ENCODE peak calls at places on chromosome 11, in nine cellular contexts. Z, G, E, L, U, X, A, N and S are unnamed samples.

GRCh38 chr11:67357831-67358555 is 4.6 kb upstream of the POLD4 start:
- DNase-seq in Z (no peak), G (no peak), E (peak; percentile 71), L (no peak), U (no peak), X (no peak), A (no peak), N (peak; percentile 19), S (peak; percentile 10)

GRCh38 chr11:65489061-65489705 is 9.7 kb upstream of the MALAT1 start:
- DNase-seq in Z (peak; percentile 72), G (peak; percentile 91), E (peak; percentile 90), L (peak; percentile 88), U (no peak), X (peak; percentile 73), A (no peak), N (no peak), S (no peak)

GRCh38 chr11:120527111-120527748 is 15.7 kb downstream of the GRIK4 start:
- DNase-seq in Z (no peak), G (peak; percentile 94), E (peak; percentile 57), L (no peak), U (no peak), X (peak; percentile 36), A (no peak), N (no peak), S (peak; percentile 91)

GRCh38 chr11:85170184-85170583 is 457.0 kb downstream of the DLG2 start:
- DNase-seq in Z (no peak), G (peak; percentile 17), E (peak; percentile 43), L (no peak), U (no peak), X (no peak), A (no peak), N (no peak), S (no peak)

GRCh38 chr11:64444838-64445441 is 86.0 kb downstream of the RPS6KA4 start:
- DNase-seq in Z (no peak), G (peak; percentile 49), E (peak; percentile 17), L (no peak), U (no peak), X (no peak), A (no peak), N (no peak), S (peak; percentile 74)

GRCh38 chr11:17861036-17861755 is 126.6 kb downstream of the KCNC1 start:
- DNase-seq in Z (no peak), G (no peak), E (peak; percentile 33), L (no peak), U (no peak), X (no peak), A (no peak), N (no peak), S (no peak)

GRCh38 chr11:102734650-102735049 is 9.9 kb upstream of the MMP8 start:
- DNase-seq in Z (no peak), G (no peak), E (no peak), L (no peak), U (no peak), X (no peak), A (no peak), N (no peak), S (no peak)

GRCh38 chr11:44468338-44468988 is 97.0 kb upstream of the CD82 start:
- DNase-seq in Z (no peak), G (no peak), E (no peak), L (no peak), U (no peak), X (no peak), A (no peak), N (no peak), S (no peak)

GRCh38 chr11:120244966-120245365 is 5.0 kb downstream of the POU2F3 start:
- DNase-seq in Z (no peak), G (no peak), E (no peak), L (no peak), U (no peak), X (no peak), A (no peak), N (no peak), S (no peak)

GRCh38 chr11:44071157-44071556 is 5.1 kb downstream of the ACCS start:
- DNase-seq in Z (no peak), G (peak; percentile 52), E (no peak), L (no peak), U (no peak), X (no peak), A (no peak), N (no peak), S (peak; percentile 78)

GRCh38 chr11:95920460-95921105 is 3.3 kb downstream of the MTMR2 start:
- DNase-seq in Z (no peak), G (no peak), E (peak; percentile 42), L (no peak), U (no peak), X (no peak), A (no peak), N (no peak), S (no peak)

GRCh38 chr11:65116370-65117205 is 913 bp downstream of the ZNHIT2 start:
- DNase-seq in Z (no peak), G (peak; percentile 67), E (peak; percentile 72), L (no peak), U (peak; percentile 65), X (no peak), A (no peak), N (peak; percentile 35), S (peak; percentile 73)

GRCh38 chr11:126637800-126638175 is 282.3 kb downstream of the ST3GAL4 start:
- DNase-seq in Z (no peak), G (no peak), E (peak; percentile 94), L (no peak), U (no peak), X (no peak), A (no peak), N (no peak), S (no peak)

GRCh38 chr11:1198766-1199688 is 23.8 kb upstream of the MUC5B start:
- DNase-seq in Z (no peak), G (no peak), E (no peak), L (no peak), U (peak; percentile 47), X (peak; percentile 9), A (no peak), N (no peak), S (peak; percentile 52)

GRCh38 chr11:131749100-131749499 is 378.7 kb downstream of the NTM start:
- DNase-seq in Z (no peak), G (no peak), E (peak; percentile 96), L (no peak), U (no peak), X (no peak), A (no peak), N (no peak), S (no peak)

GRCh38 chr11:22555901-22556300 is 69.7 kb downstream of the FANCF start:
- DNase-seq in Z (no peak), G (no peak), E (no peak), L (no peak), U (no peak), X (no peak), A (no peak), N (no peak), S (no peak)

GRCh38 chr11:78350101-78350645 is 67.4 kb downstream of the GAB2 start:
- DNase-seq in Z (no peak), G (peak; percentile 24), E (peak; percentile 55), L (no peak), U (no peak), X (no peak), A (no peak), N (peak; percentile 37), S (no peak)

GRCh38 chr11:129391864-129392263 is 16.2 kb downstream of the BARX2 start:
- DNase-seq in Z (no peak), G (no peak), E (no peak), L (no peak), U (no peak), X (no peak), A (no peak), N (no peak), S (no peak)

DNA sequence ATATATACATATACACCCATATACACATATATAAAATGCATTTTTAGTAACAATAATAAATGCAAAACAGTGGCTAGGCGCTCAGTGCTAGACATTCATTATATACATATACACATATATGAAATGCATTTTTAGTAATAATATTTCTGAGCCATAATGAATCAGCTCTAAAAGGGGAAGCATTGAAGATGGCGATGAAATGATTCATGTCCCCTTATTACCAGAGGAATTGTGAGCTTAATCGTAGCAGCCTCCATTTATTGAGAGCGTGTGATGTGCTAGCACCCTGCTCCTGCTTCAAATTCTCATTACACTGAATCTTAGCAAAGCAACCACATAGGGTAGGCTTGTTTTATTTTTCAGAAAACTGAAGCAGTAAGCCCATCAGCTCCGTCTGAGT is 97.1 kb upstream of the NAV2 start:
- DNase-seq in Z (no peak), G (no peak), E (no peak), L (no peak), U (no peak), X (no peak), A (no peak), N (no peak), S (no peak)
- H3K4me3 ChIP-seq in Z (no peak overlapping the region), G (no peak overlapping the region), E (no peak overlapping the region), L (no peak overlapping the region), U (no peak overlapping the region), X (no peak overlapping the region), A (no peak overlapping the region), N (no peak overlapping the region), S (no peak overlapping the region)

GRCh38 chr11:36431429-36432092 is 78.5 kb downstream of the TRAF6 start:
- DNase-seq in Z (no peak), G (no peak), E (peak; percentile 98), L (no peak), U (no peak), X (peak; percentile 52), A (peak; percentile 60), N (no peak), S (no peak)
- H3K36me3 ChIP-seq in Z (no peaks in the 10 kb centered on the region), G (no peaks in the 10 kb centered on the region), E (no peaks in the 10 kb centered on the region), L (peaks cover 95% of the 10 kb centered on the region), U (no peaks in the 10 kb centered on the region), X (no peaks in the 10 kb centered on the region), A (no peaks in the 10 kb centered on the region), N (peaks cover 5% of the 10 kb centered on the region), S (no peaks in the 10 kb centered on the region)

DNA sequence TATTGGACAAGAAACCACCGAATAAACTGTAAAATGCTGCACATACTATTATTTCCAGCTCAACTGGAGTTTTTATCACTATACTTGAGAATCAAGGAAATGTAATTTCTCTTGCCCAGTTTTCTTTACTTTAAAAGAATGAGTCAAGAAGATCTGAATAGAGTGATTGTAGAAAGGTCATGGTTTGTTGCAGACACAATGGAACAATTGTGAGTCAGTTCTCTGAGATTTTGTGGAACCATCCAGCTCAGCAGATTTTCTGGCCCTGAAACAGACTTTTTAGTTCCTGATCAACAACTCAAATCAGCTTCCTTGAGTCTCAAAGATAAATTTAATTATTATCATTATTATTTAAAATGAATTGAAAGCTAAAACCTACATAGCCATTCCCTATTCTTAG is 1.3 kb downstream of the TCN1 start:
- DNase-seq in Z (no peak), G (no peak), E (no peak), L (no peak), U (no peak), X (no peak), A (no peak), N (no peak), S (no peak)
- H3K4me3 ChIP-seq in Z (no peak overlapping the region), G (no peak overlapping the region), E (no peak overlapping the region), L (no peak overlapping the region), U (no peak overlapping the region), X (no peak overlapping the region), A (no peak overlapping the region), N (no peak overlapping the region), S (no peak overlapping the region)

DNA sequence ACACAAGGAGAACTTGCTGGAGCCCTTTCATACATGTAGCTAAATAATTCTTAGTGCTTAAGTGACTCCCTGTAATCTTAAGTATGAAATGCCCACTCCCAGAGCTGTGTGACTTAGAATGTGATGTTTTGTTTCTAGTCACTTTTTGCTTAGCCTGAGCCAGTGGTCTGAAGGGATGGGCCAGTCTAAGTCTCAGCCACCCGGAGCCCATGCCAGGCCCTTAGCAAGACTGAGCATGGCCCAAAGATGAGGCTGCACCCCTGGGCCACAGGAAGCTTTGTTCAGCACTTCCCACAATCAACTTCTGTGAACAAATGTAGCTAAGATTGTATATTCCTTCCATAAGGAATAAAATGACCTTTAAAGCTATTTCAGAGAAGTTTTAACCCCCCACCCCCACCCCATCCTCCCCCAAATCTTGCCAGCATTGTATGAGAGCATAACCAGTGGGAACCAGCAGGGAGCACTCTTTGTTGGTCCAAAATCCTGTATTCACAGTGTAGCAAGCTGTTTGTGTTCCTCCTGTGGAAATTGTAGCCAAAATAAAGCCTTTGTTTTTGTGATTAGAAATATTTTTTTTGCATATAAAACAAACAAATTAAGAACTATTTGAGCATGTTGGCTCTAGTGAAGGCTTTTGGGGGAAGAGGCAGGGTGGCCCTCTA is 73.8 kb upstream of the GAL start:
- DNase-seq in Z (no peak), G (peak; percentile 38), E (peak; percentile 5), L (no peak), U (no peak), X (no peak), A (no peak), N (no peak), S (no peak)
- H3K36me3 ChIP-seq in Z (peaks cover 100% of the 10 kb centered on the region), G (peaks cover 44% of the 10 kb centered on the region), E (peaks cover 46% of the 10 kb centered on the region), L (peaks cover 100% of the 10 kb centered on the region), U (peaks cover 100% of the 10 kb centered on the region), X (peaks cover 99% of the 10 kb centered on the region), A (peaks cover 48% of the 10 kb centered on the region), N (peaks cover 24% of the 10 kb centered on the region), S (peaks cover 34% of the 10 kb centered on the region)